ENCODE peak calls at places on chromosomes 6 and 20, in six cellular contexts. Y is breast epithelium, H is upper lobe of right lung, W is foreskin fibroblast, B is suprapubic skin, C is HFF-Myc. J is an unnamed sample.

GRCh38 chr6:149846321-149846720 is 17.8 kb downstream of the LRP11 start:
- DNase-seq in W (peak), B (no peak), H (peak), C (no peak), Y (peak), J (peak)

GRCh38 chr6:127516676-127517273 is 2.4 kb downstream of the MTCL3 start:
- DNase-seq in C (no peak), Y (no peak), W (peak), H (peak), B (no peak), J (peak)

GRCh38 chr6:46486186-46486585 is 5.1 kb downstream of the RCAN2 start:
- DNase-seq in C (no peak), B (no peak), W (peak), H (no peak), Y (no peak), J (no peak)

GRCh38 chr6:36758516-36759176 is 61.0 kb downstream of the RAB44 start:
- DNase-seq in W (no peak), C (no peak), Y (no peak), H (no peak), B (no peak), J (no peak)

GRCh38 chr6:20416567-20417345 is 15.1 kb downstream of the E2F3 start:
- DNase-seq in H (no peak), Y (no peak), C (no peak), B (no peak), W (peak), J (no peak)

GRCh38 chr6:16276991-16277981 is 38.9 kb downstream of the GMPR start:
- DNase-seq in Y (no peak), W (peak), B (no peak), C (peak), H (peak), J (peak)

GRCh38 chr6:117829594-117830319 is 77.3 kb upstream of the SLC35F1 start:
- DNase-seq in C (no peak), H (no peak), Y (no peak), B (no peak), W (peak), J (peak)

GRCh38 chr6:1535295-1535694 is 74.4 kb upstream of the FOXC1 start:
- DNase-seq in H (no peak), C (no peak), W (peak), B (no peak), Y (no peak), J (no peak)

GRCh38 chr6:15358579-15359327 is 112.9 kb downstream of the JARID2 start:
- DNase-seq in Y (no peak), B (no peak), W (no peak), C (no peak), H (no peak), J (peak)

GRCh38 chr6:52390361-52390727 is 28.4 kb downstream of the PAQR8 start:
- DNase-seq in H (no peak), B (no peak), W (peak), C (peak), Y (no peak), J (peak)

GRCh38 chr6:39664173-39664572 is 61.0 kb downstream of the KIF6 start:
- DNase-seq in C (no peak), W (no peak), Y (no peak), B (no peak), H (no peak), J (no peak)

GRCh38 chr20:42482808-42483207 is 706.9 kb downstream of the PTPRT start:
- DNase-seq in B (no peak), H (no peak), W (no peak), C (no peak), Y (no peak), J (no peak)

GRCh38 chr6:142353690-142354089 is 51.9 kb downstream of the ADGRG6 start:
- DNase-seq in C (no peak), B (no peak), Y (no peak), W (no peak), H (no peak), J (no peak)

GRCh38 chr6:106118835-106119443 is 32.8 kb downstream of the PRDM1 start:
- DNase-seq in C (no peak), B (no peak), Y (no peak), H (no peak), W (no peak), J (no peak)

GRCh38 chr6:37874726-37875125 is 55.2 kb downstream of the ZFAND3 start:
- DNase-seq in W (no peak), Y (no peak), H (no peak), B (no peak), C (no peak), J (no peak)

GRCh38 chr6:33416386-33417126 is 1.4 kb downstream of the CUTA start:
- DNase-seq in H (no peak), W (peak), B (no peak), C (no peak), Y (no peak), J (no peak)

GRCh38 chr6:43271944-43272343 is 26.1 kb upstream of the SLC22A7 start:
- DNase-seq in C (no peak), B (no peak), W (no peak), H (no peak), Y (no peak), J (no peak)

GRCh38 chr20:37128803-37129202 is 33.0 kb upstream of the RBL1 start:
- DNase-seq in W (no peak), H (no peak), B (no peak), C (no peak), Y (no peak), J (no peak)

GRCh38 chr6:72522735-72523141 is 99.1 kb upstream of the KCNQ5 start:
- DNase-seq in B (no peak), C (peak), W (no peak), Y (no peak), H (no peak), J (no peak)

GRCh38 chr6:162580619-162581018 is 146.9 kb downstream of the PRKN start:
- DNase-seq in W (no peak), H (no peak), B (no peak), Y (no peak), C (no peak), J (no peak)

GRCh38 chr6:122048570-122048969 is 350.9 kb upstream of the HSF2 start:
- DNase-seq in B (no peak), W (peak), H (no peak), C (no peak), Y (no peak), J (no peak)

GRCh38 chr6:14674867-14675648 is 557.5 kb downstream of the CD83 start:
- DNase-seq in B (no peak), Y (no peak), C (no peak), H (no peak), W (no peak), J (no peak)

GRCh38 chr20:9838378-9839295 is at the start of gene PAK5:
- DNase-seq in C (no peak), B (no peak), W (peak), H (peak), Y (no peak), J (peak)

GRCh38 chr6:16723833-16724232 is 37.4 kb downstream of the ATXN1 start:
- DNase-seq in W (peak), B (no peak), H (no peak), Y (no peak), C (peak), J (peak)

GRCh38 chr6:85449818-85450577 is at the start of gene NT5E:
- DNase-seq in Y (peak), B (peak), C (no peak), W (peak), H (peak), J (peak)

GRCh38 chr6:167827062-167827587 is 414 bp downstream of the AFDN start:
- DNase-seq in H (peak), W (no peak), Y (no peak), C (no peak), B (peak), J (no peak)

GRCh38 chr6:29631860-29632731 is 887 bp downstream of the GABBR1 start:
- DNase-seq in H (peak), B (peak), C (no peak), W (peak), Y (no peak), J (peak)

GRCh38 chr6:27863962-27864905 is 48.0 kb downstream of the OR2B2 start:
- DNase-seq in C (no peak), H (peak), B (peak), W (peak), Y (no peak), J (peak)
- H3K4me3 ChIP-seq in C (peak), H (peak), B (peak), W (peak), Y (peak), J (peak)

GRCh38 chr20:57313230-57313629 is 16.4 kb upstream of the SPO11 start:
- DNase-seq in B (no peak), Y (no peak), W (no peak), C (no peak), H (no peak), J (no peak)

GRCh38 chr20:57309544-57310115 is 20.0 kb upstream of the SPO11 start:
- DNase-seq in Y (no peak), B (peak), H (no peak), W (no peak), C (no peak), J (no peak)

GRCh38 chr20:57312138-57312537 is 17.5 kb upstream of the SPO11 start:
- DNase-seq in C (no peak), W (no peak), H (no peak), B (no peak), Y (no peak), J (no peak)

GRCh38 chr20:57308451-57309410 is 20.9 kb upstream of the SPO11 start:
- DNase-seq in B (peak), C (no peak), Y (no peak), W (no peak), H (no peak), J (no peak)

DNA sequence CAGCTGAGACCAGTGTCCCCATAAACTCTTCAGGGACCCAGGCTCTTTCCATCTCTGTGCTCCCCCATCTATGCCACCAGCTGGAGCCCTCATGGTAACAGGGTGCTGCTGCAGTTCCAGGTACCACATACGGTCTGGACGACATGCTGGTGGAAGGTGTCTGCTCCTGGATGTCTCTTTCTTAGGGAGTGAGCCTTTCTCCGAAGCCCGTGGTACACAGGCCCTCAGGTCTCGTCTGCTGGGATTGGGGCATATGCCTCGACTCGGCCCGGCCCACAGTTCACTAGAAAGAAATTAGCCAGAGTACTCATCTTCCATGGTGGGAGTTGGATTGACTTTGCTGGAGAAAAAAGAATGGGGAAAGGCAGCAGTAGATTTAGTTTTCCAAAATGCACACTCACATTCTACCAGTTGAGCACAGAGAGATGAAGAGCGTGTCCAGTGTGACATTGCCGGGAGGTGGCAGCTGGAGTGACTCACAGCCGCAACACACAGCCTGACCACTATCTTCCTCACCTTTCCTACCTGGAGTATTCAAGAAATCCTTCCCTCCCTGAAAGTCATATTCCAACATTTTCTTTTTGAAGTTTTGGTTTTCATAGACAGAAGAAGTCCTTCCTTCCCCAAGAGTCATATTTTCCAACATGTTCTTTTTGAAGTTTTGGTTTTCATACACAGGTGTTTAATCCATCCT is 18.6 kb upstream of the SPO11 start:
- DNase-seq in B (no peak), H (no peak), Y (no peak), C (no peak), W (no peak), J (no peak)
- TF ChIP-seq CTCF in B (no peak), H (no peak), Y (no peak), C (no peak), W (no peak), J (no peak)

DNA sequence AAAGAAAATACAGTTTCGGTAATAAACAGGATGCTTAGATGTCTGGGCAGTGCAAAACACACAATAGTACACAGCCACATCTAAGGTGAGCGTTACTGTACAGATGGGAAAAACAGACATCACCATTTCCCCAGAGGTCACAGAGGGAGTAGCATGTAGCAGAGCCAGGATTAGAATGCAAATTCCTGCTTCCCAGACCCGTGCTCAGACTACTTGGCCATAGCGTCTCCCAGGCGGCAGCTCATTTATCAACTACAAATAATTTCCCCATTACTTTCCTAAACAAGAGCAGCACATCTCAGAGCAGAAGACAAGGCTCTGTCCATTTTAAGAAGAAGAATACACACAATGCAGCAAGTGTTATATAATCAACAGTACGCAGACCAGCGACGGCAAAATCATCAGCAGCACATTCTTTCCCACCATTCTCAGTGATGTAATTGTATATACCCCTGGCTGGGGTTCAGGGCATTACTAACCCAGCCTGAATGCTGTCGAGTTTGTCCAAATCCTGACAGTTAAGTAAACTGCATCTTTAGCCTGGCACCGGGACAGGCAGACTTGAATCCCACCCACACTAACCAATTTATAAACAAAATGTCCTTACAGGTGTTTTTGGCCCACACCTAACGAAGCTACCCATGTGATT is 61.9 kb downstream of the CNKSR3 start:
- DNase-seq in Y (no peak), C (peak), B (no peak), H (no peak), W (peak), J (peak)
- H3K4me3 ChIP-seq in Y (no peak), C (no peak), B (no peak), H (peak), W (no peak), J (no peak)

GRCh38 chr20:51507357-51508036 is 35.0 kb downstream of the NFATC2 start:
- DNase-seq in W (no peak), Y (no peak), C (no peak), H (peak), B (no peak), J (peak)

GRCh38 chr20:51503376-51503775 is 39.1 kb downstream of the NFATC2 start:
- DNase-seq in W (no peak), C (no peak), H (peak), Y (no peak), B (no peak), J (no peak)

GRCh38 chr20:51506527-51507356 is 35.8 kb downstream of the NFATC2 start:
- DNase-seq in Y (no peak), B (no peak), H (peak), W (no peak), C (no peak), J (no peak)

GRCh38 chr20:51508158-51508557 is 34.4 kb downstream of the NFATC2 start:
- DNase-seq in C (no peak), B (no peak), Y (no peak), W (no peak), H (peak), J (no peak)

DNA sequence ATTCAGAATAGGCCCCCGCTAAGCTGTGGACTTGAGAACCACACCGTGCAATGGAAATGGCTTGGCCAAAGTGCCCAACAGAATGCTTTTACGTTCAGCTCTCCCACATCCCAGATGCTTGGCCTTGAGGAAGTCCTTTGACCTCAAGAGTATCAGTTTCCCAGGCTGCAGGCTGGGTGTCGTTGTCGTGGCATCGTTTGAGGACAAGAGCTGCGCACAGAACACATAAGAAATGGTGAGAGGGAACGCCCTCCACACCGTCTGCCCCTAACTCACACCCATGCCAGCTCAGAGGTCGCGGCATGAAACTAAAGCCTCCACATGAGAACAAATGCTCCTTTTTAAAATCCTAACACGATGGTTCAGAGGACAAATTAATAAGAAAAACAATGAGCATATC is 37.0 kb downstream of the NFATC2 start:
- DNase-seq in W (no peak), C (no peak), H (peak), B (no peak), Y (no peak), J (no peak)
- TF ChIP-seq CTCF in W (no peak), C (no peak), H (no peak), B (no peak), Y (no peak), J (no peak)

GRCh38 chr6:81937296-81937937 is 184.9 kb upstream of the TENT5A start:
- DNase-seq in W (peak), Y (no peak), C (peak), B (no peak), H (no peak), J (peak)

GRCh38 chr6:81938014-81938761 is 185.7 kb upstream of the TENT5A start:
- DNase-seq in C (peak), Y (no peak), W (peak), H (no peak), B (no peak), J (peak)

GRCh38 chr6:81940451-81940850 is 188.0 kb upstream of the TENT5A start:
- DNase-seq in W (no peak), H (no peak), B (no peak), C (no peak), Y (no peak), J (no peak)

GRCh38 chr6:81938991-81939773 is 186.7 kb upstream of the TENT5A start:
- DNase-seq in H (no peak), W (peak), C (no peak), Y (no peak), B (no peak), J (peak)

DNA sequence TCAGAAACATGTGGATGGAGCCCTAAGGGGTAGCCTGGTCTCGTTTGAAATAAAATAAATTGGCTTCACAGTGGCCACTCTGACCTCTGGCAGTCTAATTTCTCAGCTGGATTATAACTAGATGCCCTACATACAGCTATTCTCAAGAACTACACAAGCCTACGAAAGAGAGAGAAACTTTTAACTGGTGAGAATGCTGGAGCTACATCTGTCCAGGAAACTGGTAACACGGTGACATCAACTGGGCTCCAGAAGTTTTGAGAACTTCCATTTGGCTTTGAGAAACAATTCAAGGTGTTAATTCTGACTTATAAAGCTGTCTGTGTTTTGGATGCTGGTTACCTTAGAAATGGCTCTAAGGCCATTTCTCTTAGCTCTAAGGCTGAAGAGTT is 187.3 kb upstream of the TENT5A start:
- DNase-seq in H (no peak), C (no peak), W (peak), Y (no peak), B (no peak), J (no peak)
- H3K4me3 ChIP-seq in H (no peak), C (no peak), W (no peak), Y (no peak), B (no peak), J (no peak)

GRCh38 chr6:8539446-8539845 is 104.1 kb upstream of the SLC35B3 start:
- DNase-seq in B (no peak), W (peak), C (peak), Y (no peak), H (no peak), J (peak)
- TF ChIP-seq CTCF in B (no peak), W (peak), C (no peak), Y (no peak), H (peak), J (peak)

GRCh38 chr6:35025241-35026188 is 115.6 kb downstream of the TCP11 start:
- DNase-seq in Y (no peak), B (no peak), C (no peak), W (peak), H (no peak), J (no peak)

GRCh38 chr6:35024601-35025054 is 116.5 kb downstream of the TCP11 start:
- DNase-seq in C (no peak), B (no peak), W (peak), Y (no peak), H (peak), J (peak)

GRCh38 chr6:35021014-35021413 is 120.1 kb downstream of the TCP11 start:
- DNase-seq in B (no peak), C (no peak), H (no peak), Y (no peak), W (no peak), J (no peak)

GRCh38 chr6:35023091-35023490 is 118.0 kb downstream of the TCP11 start:
- DNase-seq in H (no peak), C (no peak), Y (no peak), B (no peak), W (no peak), J (no peak)

DNA sequence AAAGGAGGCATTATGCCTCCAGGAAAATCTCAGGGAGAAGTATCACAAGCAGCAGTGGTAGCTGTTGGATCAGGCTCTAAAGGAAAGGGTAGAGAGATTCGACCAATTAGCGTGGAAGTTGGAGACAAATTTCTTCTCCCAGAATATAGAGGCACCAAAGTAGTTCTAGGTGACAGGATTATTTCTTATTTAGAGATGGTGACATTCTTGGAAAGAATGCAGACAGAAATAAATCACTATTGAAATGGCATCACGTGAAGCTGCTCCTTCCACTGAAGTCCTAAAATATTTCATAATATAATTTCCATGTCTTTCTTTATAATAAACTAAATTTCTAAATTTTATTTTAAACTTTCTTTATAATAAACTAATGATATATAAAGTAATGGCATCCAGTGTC is 117.5 kb downstream of the TCP11 start:
- DNase-seq in C (no peak), H (no peak), W (no peak), B (no peak), Y (no peak), J (no peak)
- H3K4me3 ChIP-seq in C (no peak), H (no peak), W (no peak), B (no peak), Y (no peak), J (no peak)